ENCODE peak calls at places on chromosomes 1 and 21, in seven cellular contexts. H is SK-N-SH, E is sigmoid colon, K is suprapubic skin, W is H1, D is tibial nerve, P is ovary. U is an unnamed sample.

GRCh38 chr1:156487862-156488261 is 12.7 kb downstream of the MEF2D start:
- DNase-seq in H (no peak), E (no peak), K (no peak), W (no peak), D (no peak), P (no peak), U (peak; percentile 66)

GRCh38 chr1:83756984-83757717 is 241.8 kb downstream of the TTLL7 start:
- DNase-seq in H (no peak), E (no peak), K (no peak), W (no peak), D (no peak), P (no peak), U (no peak)

GRCh38 chr1:25651824-25652741 is 35.5 kb downstream of the MAN1C1 start:
- DNase-seq in H (peak; percentile 8), E (peak; percentile 82), K (no peak), W (no peak), D (no peak), P (peak; percentile 8), U (no peak)

GRCh38 chr1:66431999-66432398 is 102.0 kb upstream of the SGIP1 start:
- DNase-seq in H (no peak), E (no peak), K (no peak), W (no peak), D (no peak), P (no peak), U (no peak)

GRCh38 chr1:243421784-243422183 is 165.9 kb downstream of the SDCCAG8 start:
- DNase-seq in H (peak; percentile 57), E (no peak), K (no peak), W (no peak), D (no peak), P (peak; percentile 47), U (peak; percentile 31)

GRCh38 chr21:15993951-15994350 is 264.2 kb downstream of the USP25 start:
- DNase-seq in H (no peak), E (no peak), K (no peak), W (no peak), D (no peak), P (no peak), U (no peak)

GRCh38 chr1:168116327-168116799 is 20.4 kb downstream of the GPR161 start:
- DNase-seq in H (no peak), E (no peak), K (no peak), W (no peak), D (no peak), P (no peak), U (peak; percentile 68)

GRCh38 chr1:41359211-41360073 is 1.8 kb upstream of the FOXO6 start:
- DNase-seq in H (no peak), E (no peak), K (peak; percentile 69), W (no peak), D (no peak), P (peak; percentile 11), U (no peak)

GRCh38 chr1:222767152-222767571 is 30.2 kb downstream of the FAM177B start:
- DNase-seq in H (no peak), E (no peak), K (no peak), W (no peak), D (no peak), P (no peak), U (no peak)

GRCh38 chr1:72845342-72845741 is 563.0 kb upstream of the NEGR1 start:
- DNase-seq in H (no peak), E (no peak), K (no peak), W (no peak), D (no peak), P (no peak), U (no peak)

GRCh38 chr1:47834326-47834725 is 162.9 kb downstream of the TRABD2B start:
- DNase-seq in H (no peak), E (no peak), K (no peak), W (no peak), D (no peak), P (no peak), U (no peak)

GRCh38 chr21:45405819-45406762 is 1.1 kb downstream of the COL18A1 start:
- DNase-seq in H (peak; percentile 65), E (peak; percentile 69), K (no peak), W (no peak), D (no peak), P (no peak), U (no peak)

GRCh38 chr1:223634423-223634822 is 31.1 kb downstream of the CAPN8 start:
- DNase-seq in H (no peak), E (no peak), K (no peak), W (no peak), D (no peak), P (no peak), U (no peak)

GRCh38 chr1:125086611-125087010 is 3901.8 kb downstream of the SRGAP2C start:
- DNase-seq in H (no peak), E (peak; percentile 22), K (peak; percentile 52), W (no peak), D (no peak), P (no peak), U (no peak)

GRCh38 chr1:125087691-125088090 is 3902.9 kb downstream of the SRGAP2C start:
- DNase-seq in H (no peak), E (peak; percentile 25), K (peak; percentile 41), W (no peak), D (no peak), P (no peak), U (no peak)

GRCh38 chr1:125085720-125086591 is 3901.2 kb downstream of the SRGAP2C start:
- DNase-seq in H (no peak), E (peak; percentile 50), K (no peak), W (no peak), D (no peak), P (no peak), U (no peak)

DNA sequence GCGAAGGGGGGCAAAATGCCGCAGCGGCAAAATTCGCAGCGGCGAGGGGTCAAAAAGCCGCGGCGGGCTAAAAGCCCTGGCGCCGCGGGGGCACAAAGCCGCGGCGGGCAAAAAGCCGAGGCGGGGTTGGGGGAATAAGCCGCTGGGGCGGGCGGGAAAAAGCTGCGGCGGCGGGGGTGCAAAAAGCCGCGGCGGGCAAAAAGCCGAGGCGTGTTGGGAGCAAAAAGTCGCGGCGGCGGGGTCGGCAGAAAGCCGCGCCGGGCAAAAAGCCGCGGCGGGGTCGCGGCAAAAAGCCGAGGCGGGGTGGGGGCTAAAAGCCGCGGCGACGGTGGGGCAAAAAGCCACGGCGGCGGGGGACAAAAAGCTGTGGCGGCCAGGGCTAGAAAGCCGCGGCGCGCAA is 3902.5 kb downstream of the SRGAP2C start:
- DNase-seq in H (no peak), E (peak; percentile 40), K (peak; percentile 44), W (no peak), D (no peak), P (no peak), U (no peak)
- H3K9me3 ChIP-seq in H (no peaks in the 10 kb centered on the region), E (peaks cover 3% of the 10 kb centered on the region), K (no peaks in the 10 kb centered on the region), W (peaks cover 27% of the 10 kb centered on the region), D (no peaks in the 10 kb centered on the region), P (peaks cover 4% of the 10 kb centered on the region), U (peaks cover 7% of the 10 kb centered on the region)

GRCh38 chr1:201050515-201051277 is 27.2 kb upstream of the KIF21B start:
- DNase-seq in H (no peak), E (no peak), K (no peak), W (no peak), D (no peak), P (no peak), U (no peak)

GRCh38 chr1:201049248-201049831 is 25.8 kb upstream of the KIF21B start:
- DNase-seq in H (peak; percentile 54), E (no peak), K (no peak), W (no peak), D (no peak), P (no peak), U (no peak)

GRCh38 chr1:201044119-201044518 is 20.6 kb upstream of the KIF21B start:
- DNase-seq in H (no peak), E (no peak), K (no peak), W (no peak), D (no peak), P (no peak), U (no peak)

GRCh38 chr1:201051399-201051798 is 27.9 kb upstream of the KIF21B start:
- DNase-seq in H (no peak), E (no peak), K (no peak), W (no peak), D (no peak), P (no peak), U (no peak)

GRCh38 chr1:201048521-201048920 is 25.0 kb upstream of the KIF21B start:
- DNase-seq in H (no peak), E (no peak), K (no peak), W (no peak), D (no peak), P (no peak), U (no peak)
- TF ChIP-seq EP300 in H (no peak), E (no peak), K (no peak), W (no peak), D (no peak), P (no peak), U (no peak)

DNA sequence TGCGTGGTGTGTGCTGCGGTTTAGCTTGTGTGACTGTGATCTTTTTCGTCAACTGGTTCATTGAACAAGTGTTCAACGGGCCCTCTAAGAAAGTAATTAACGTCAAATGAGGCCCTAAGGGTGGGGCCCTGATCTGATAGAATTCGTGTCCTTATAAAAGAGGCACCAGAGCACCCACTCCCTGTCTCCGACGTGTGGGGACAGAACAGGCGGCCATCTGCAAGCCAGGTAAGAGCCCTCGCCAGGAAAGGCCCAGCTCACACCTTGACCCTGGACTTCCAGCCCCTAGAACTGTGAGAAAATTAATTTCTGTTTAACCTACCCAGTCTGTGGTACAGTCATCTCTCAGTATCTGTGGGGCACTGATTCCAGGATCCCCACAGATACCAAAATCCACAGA is 20.4 kb upstream of the SAMD11 start:
- DNase-seq in H (no peak), E (no peak), K (peak; percentile 58), W (no peak), D (no peak), P (no peak), U (no peak)
- H3K27me3 ChIP-seq in H (no peaks in the 10 kb centered on the region), E (peaks cover 4% of the 10 kb centered on the region), K (peaks cover 19% of the 10 kb centered on the region), W (peaks cover 24% of the 10 kb centered on the region), D (no peaks in the 10 kb centered on the region), P (no peaks in the 10 kb centered on the region), U (peaks cover 68% of the 10 kb centered on the region)

DNA sequence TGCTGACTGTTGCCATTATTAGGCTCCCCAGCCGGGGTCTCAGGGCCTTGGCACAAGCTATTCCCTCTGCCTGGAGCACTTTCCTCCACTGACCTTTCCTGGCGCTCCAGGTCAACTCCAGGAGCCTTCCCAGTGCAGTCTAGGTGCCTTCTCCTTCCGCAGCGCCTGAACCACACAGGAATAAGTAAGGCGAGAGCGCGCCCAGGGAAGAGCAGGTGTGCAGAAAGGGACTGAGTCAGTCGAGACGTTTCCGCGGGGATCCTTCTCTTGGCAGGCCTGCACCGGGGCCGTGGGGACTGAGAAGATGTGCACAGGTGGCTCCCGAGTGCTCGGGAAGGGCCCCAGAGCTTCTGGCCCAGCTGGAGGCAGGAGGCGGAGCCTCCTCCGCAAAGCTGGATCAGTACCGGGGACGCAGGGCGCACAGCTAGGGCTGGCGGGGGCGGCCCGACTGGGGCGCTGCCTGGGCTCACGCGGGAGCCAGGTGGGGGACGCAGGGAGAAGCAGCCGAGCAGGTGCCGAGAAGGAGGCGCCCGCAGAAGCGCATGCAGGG is 765 bp upstream of the BMP8A start:
- DNase-seq in H (no peak), E (no peak), K (no peak), W (no peak), D (no peak), P (no peak), U (peak; percentile 44)
- H3K9me3 ChIP-seq in H (no peaks in the 10 kb centered on the region), E (no peaks in the 10 kb centered on the region), K (no peaks in the 10 kb centered on the region), W (no peaks in the 10 kb centered on the region), D (no peaks in the 10 kb centered on the region), P (no peaks in the 10 kb centered on the region), U (no peaks in the 10 kb centered on the region)